ENCODE peak calls at places on chromosomes 5 and 9, in four cellular contexts. T, K, P and C are unnamed samples.

GRCh38 chr9:76351006-76351405 is 43.2 kb downstream of the RFK start:
- DNase-seq in P (no peak), T (no peak), K (no peak), C (no peak)

GRCh38 chr5:169768416-169768815 is 131.3 kb downstream of the DOCK2 start:
- DNase-seq in T (no peak), K (no peak), P (no peak), C (no peak)

GRCh38 chr5:174384509-174384947 is 339.0 kb downstream of the NSG2 start:
- DNase-seq in T (no peak), P (peak), K (no peak), C (no peak)

GRCh38 chr9:135204177-135204576 is 116.7 kb downstream of the OLFM1 start:
- DNase-seq in T (no peak), P (no peak), K (no peak), C (no peak)

GRCh38 chr5:133291524-133291923 is 239.7 kb downstream of the HSPA4 start:
- DNase-seq in T (no peak), K (no peak), P (no peak), C (no peak)

GRCh38 chr5:157528036-157528632 is 47.4 kb downstream of the ADAM19 start:
- DNase-seq in T (no peak), P (peak), K (no peak), C (no peak)

GRCh38 chr5:136198453-136198852 is 5.5 kb upstream of the SMIM32 start:
- DNase-seq in P (no peak), K (no peak), T (no peak), C (no peak)

GRCh38 chr5:170623576-170624181 is 119.9 kb downstream of the KCNIP1 start:
- DNase-seq in K (no peak), P (peak), T (no peak), C (no peak)

GRCh38 chr5:116032094-116032517 is at the start of gene ARL14EPL:
- DNase-seq in P (peak), K (peak), T (no peak), C (peak)

DNA sequence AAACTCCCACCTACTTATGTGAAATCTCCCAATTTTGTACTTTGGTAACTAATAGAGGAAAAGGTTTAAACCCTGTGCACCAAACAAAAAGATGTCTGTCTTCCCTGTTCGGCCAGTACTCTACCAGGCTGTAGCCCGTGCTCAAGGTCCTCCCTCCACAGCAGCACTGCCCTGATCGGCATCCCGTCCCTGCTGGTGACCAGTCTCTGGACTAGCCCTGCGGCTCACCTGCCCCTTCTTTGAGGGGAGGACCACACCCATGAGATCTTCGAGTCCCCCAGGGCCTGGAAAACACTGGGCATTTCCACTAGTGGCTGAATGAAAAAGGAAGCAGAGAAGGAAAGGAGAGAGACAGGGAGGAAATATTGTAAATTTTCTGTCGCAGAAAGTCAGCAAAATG is 2.8 kb downstream of the GFPT2 start:
- DNase-seq in T (no peak), K (no peak), P (no peak), C (no peak)
- H3K4me3 ChIP-seq in T (no peak), K (no peak), P (no peak), C (no peak)

GRCh38 chr5:75340714-75341478 is 3.9 kb downstream of the HMGCR start:
- DNase-seq in T (no peak), K (no peak), P (peak), C (no peak)

GRCh38 chr5:75336625-75337336 is at the start of gene HMGCR:
- DNase-seq in T (peak), P (peak), K (peak), C (peak)

GRCh38 chr5:75335952-75336624 is 932 bp upstream of the HMGCR start:
- DNase-seq in P (peak), T (peak), K (no peak), C (peak)

GRCh38 chr5:75337366-75338021 is 474 bp downstream of the HMGCR start:
- DNase-seq in T (peak), P (peak), K (no peak), C (no peak)

DNA sequence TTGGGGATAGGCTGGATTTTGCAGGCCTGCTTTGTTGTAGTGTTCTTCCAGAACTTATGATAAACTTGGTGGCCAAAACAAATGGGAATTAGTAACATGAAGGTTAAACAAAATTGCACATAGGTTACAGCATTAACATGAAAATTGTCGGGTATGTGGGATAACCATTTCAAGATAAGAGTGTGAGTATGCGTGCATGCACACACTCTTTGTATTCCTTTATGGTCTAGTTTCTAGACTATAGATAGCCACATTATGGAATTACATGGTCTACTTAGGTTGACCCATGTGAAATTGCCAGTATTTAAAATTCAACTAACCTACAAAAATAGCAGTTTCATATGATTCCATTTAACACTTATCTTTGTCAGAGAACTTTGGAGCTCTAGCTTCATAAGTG is 1.4 kb downstream of the HMGCR start:
- DNase-seq in P (no peak), T (no peak), K (no peak), C (no peak)
- H3K4me3 ChIP-seq in P (peak), T (no peak), K (peak), C (peak)

GRCh38 chr9:137115394-137116026 is 977 bp upstream of the DPP7 start:
- DNase-seq in K (no peak), T (no peak), P (no peak), C (no peak)
- H3K4me3 ChIP-seq in K (peak), T (no peak), P (no peak), C (no peak)

GRCh38 chr5:3597002-3597726 is 1.5 kb downstream of the IRX1 start:
- DNase-seq in T (no peak), P (no peak), K (no peak), C (no peak)

GRCh38 chr5:3597727-3598082 is 2.1 kb downstream of the IRX1 start:
- DNase-seq in P (no peak), T (no peak), K (no peak), C (no peak)

GRCh38 chr5:3598725-3599282 is 3.2 kb downstream of the IRX1 start:
- DNase-seq in K (no peak), P (no peak), T (no peak), C (no peak)

GRCh38 chr5:3599283-3600105 is 3.9 kb downstream of the IRX1 start:
- DNase-seq in K (no peak), P (peak), T (no peak), C (no peak)

DNA sequence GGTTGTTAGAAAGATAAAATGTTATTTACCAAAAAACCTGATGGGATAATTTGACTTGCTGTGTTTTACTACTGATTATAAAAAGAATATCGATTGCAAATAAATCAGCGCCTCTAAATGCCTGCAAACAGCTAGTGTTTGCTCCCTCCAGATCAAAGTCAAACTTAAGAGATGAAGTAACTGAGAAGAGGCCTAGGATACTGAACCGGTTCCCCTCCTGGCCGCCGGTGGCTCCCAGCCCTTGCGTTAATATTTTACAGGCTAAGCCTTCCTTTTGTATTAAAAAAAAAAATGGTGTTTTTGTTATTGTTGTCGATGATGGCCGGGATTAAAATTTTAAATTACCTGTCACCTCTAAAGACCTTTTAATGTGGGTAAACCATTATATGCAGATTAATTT is 2.6 kb downstream of the IRX1 start:
- DNase-seq in K (no peak), T (no peak), P (no peak), C (no peak)
- H3K4me3 ChIP-seq in K (no peak), T (no peak), P (peak), C (peak)

GRCh38 chr9:71250626-71251025 is 129.2 kb upstream of the TRPM3 start:
- DNase-seq in T (no peak), P (no peak), K (no peak), C (no peak)
- H3K4me3 ChIP-seq in T (no peak), P (no peak), K (no peak), C (no peak)

GRCh38 chr5:17360879-17361278 is 137.2 kb upstream of the TAF11L2 start:
- DNase-seq in P (no peak), T (no peak), K (no peak), C (no peak)

GRCh38 chr5:17365326-17365725 is 132.7 kb upstream of the TAF11L2 start:
- DNase-seq in P (no peak), K (no peak), T (no peak), C (no peak)

GRCh38 chr5:17367256-17367845 is 130.7 kb upstream of the TAF11L2 start:
- DNase-seq in K (no peak), T (no peak), P (no peak), C (no peak)

GRCh38 chr5:17361331-17361730 is 136.7 kb upstream of the TAF11L2 start:
- DNase-seq in T (no peak), K (no peak), P (no peak), C (no peak)

DNA sequence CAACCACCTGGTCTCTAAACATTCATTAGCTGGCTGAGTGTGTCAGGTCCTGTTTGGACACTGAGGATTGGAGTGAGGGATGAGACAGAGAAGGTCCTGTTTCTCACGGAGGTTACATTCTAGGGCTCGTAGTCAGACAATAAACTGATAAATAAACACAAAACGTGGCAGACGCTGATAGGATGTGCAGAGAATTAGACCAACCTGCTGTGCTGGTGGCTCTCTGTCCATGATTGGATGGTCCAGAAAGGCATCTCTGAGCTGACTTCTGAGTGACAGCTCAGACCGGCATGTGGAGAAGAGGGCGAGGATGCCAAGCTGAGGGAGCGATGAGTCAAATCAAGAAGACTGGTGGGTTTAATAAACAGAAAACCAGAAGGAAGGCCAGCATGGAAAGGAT is 132.3 kb upstream of the TAF11L2 start:
- DNase-seq in T (no peak), P (peak), K (no peak), C (no peak)
- H3K4me3 ChIP-seq in T (no peak), P (no peak), K (no peak), C (no peak)

DNA sequence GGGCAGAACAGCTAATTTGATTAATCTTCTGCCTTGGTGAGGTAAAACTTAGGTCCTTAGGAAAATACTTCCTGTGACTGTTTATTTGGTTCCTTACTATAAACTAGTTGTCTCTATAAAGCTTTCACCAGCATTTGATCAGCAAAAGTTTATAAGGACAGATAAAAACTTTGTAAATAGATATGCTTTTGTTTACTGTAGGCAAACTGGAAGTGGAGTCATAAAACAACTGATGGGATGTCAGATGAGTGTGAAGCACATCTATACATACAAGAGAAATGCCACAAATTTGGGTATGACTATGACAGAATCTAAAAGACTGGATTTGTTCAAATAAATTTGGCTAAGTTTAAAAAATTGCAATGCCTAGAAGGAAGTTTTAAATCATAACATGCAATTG is 5.5 kb downstream of the PTGER4 start:
- DNase-seq in T (no peak), P (no peak), K (no peak), C (no peak)
- H3K4me3 ChIP-seq in T (peak), P (no peak), K (peak), C (no peak)